ENCODE peak calls at places on chromosomes 11 and 22, in five cellular contexts. V is NCI-H748 treated with DMSO at 0.1 percent for 48 hours; M is effector memory CD4-positive, alpha-beta T cell; Z is activated CD8-positive, alpha-beta memory T cell treated with anti-CD3 and anti-CD28 coated beads for 4 hours; R is GM10248. J is an unnamed sample.

GRCh38 chr11:116500833-116501622 is 271.8 kb downstream of the BUD13 start:
- DNase-seq in V (no peak), M (no peak), Z (no peak), R (no peak), J (no peak)

GRCh38 chr11:113389288-113389687 is 1.7 kb downstream of the ANKK1 start:
- DNase-seq in V (no peak), M (no peak), Z (no peak), R (no peak), J (no peak)

GRCh38 chr22:22024440-22024839 is 41.9 kb upstream of the TOP3B start:
- DNase-seq in V (no peak), M (no peak), Z (no peak), R (no peak), J (no peak)

GRCh38 chr22:26918236-26918635 is 260.8 kb downstream of the MIAT start:
- DNase-seq in V (no peak), M (no peak), Z (no peak), R (no peak), J (no peak)

GRCh38 chr11:3627291-3627690 is 14.5 kb downstream of the ART5 start:
- DNase-seq in V (no peak), M (no peak), Z (no peak), R (no peak), J (no peak)

GRCh38 chr11:6390718-6391547 is 659 bp downstream of the SMPD1 start:
- DNase-seq in V (no peak), M (no peak), Z (no peak), R (no peak), J (no peak)

GRCh38 chr11:8090756-8091155 is 9.7 kb downstream of the TUB start:
- DNase-seq in V (no peak), M (no peak), Z (no peak), R (peak; percentile 39), J (no peak)

GRCh38 chr22:27416553-27417427 is 384.8 kb downstream of the MN1 start:
- DNase-seq in V (no peak), M (no peak), Z (no peak), R (no peak), J (no peak)

GRCh38 chr22:43882122-43882767 is 9.6 kb downstream of the PNPLA5 start:
- DNase-seq in V (no peak), M (no peak), Z (no peak), R (no peak), J (no peak)

GRCh38 chr22:19179472-19180048 is 1.0 kb upstream of the SLC25A1 start:
- DNase-seq in V (peak; percentile 64), M (peak; percentile 27), Z (no peak), R (peak; percentile 84), J (no peak)

GRCh38 chr11:15707971-15708370 is 593.2 kb downstream of the INSC start:
- DNase-seq in V (no peak), M (no peak), Z (no peak), R (no peak), J (no peak)

GRCh38 chr22:26357813-26358212 is 71.2 kb upstream of the ASPHD2 start:
- DNase-seq in V (no peak), M (no peak), Z (no peak), R (no peak), J (no peak)

GRCh38 chr22:42680648-42681047 is 31.5 kb upstream of the CYB5R3 start:
- DNase-seq in V (no peak), M (no peak), Z (no peak), R (no peak), J (no peak)

GRCh38 chr22:43404673-43405385 is 7.0 kb upstream of the MPPED1 start:
- DNase-seq in V (no peak), M (no peak), Z (no peak), R (no peak), J (no peak)

GRCh38 chr11:100789500-100789899 is 102.4 kb downstream of the ARHGAP42 start:
- DNase-seq in V (no peak), M (no peak), Z (no peak), R (no peak), J (no peak)

GRCh38 chr11:111119751-111120150 is 125.8 kb upstream of the POU2AF2 start:
- DNase-seq in V (no peak), M (no peak), Z (no peak), R (no peak), J (no peak)

J was measured in T-helper 9 cell.